ENCODE peak calls at places on chromosome 14, in five cellular contexts. Q is neuronal stem cell, S is H1, B is trophoblast cell, E is mesenchymal stem cell. R is an unnamed sample.

GRCh38 chr14:61179776-61180398 is 101.3 kb downstream of the TMEM30B start:
- DNase-seq in Q (no peak), S (no peak), B (no peak), E (peak), R (no peak)

GRCh38 chr14:37610945-37611523 is 15.6 kb downstream of the TTC6 start:
- DNase-seq in Q (no peak), S (no peak), B (no peak), E (no peak), R (no peak)

GRCh38 chr14:91269076-91269991 is 24.8 kb upstream of the GPR68 start:
- DNase-seq in Q (no peak), S (no peak), B (peak), E (no peak), R (no peak)

GRCh38 chr14:59301354-59301753 is 112.9 kb downstream of the DAAM1 start:
- DNase-seq in Q (no peak), S (no peak), B (no peak), E (no peak), R (no peak)

GRCh38 chr14:105475916-105476845 is 1.6 kb downstream of the CRIP2 start:
- DNase-seq in Q (no peak), S (no peak), B (peak), E (peak), R (peak)

GRCh38 chr14:68685419-68686211 is 107.3 kb downstream of the ZFP36L1 start:
- DNase-seq in Q (no peak), S (no peak), B (peak), E (peak), R (no peak)

GRCh38 chr14:105878554-105878953 is 352.2 kb downstream of the TMEM121 start:
- DNase-seq in Q (no peak), S (no peak), B (no peak), E (no peak), R (no peak)

GRCh38 chr14:92217956-92218355 is 96.2 kb downstream of the CPSF2 start:
- DNase-seq in Q (no peak), S (no peak), B (no peak), E (no peak), R (no peak)

GRCh38 chr14:38339704-38340103 is 83.8 kb upstream of the CLEC14A start:
- DNase-seq in Q (no peak), S (no peak), B (no peak), E (peak), R (no peak)

GRCh38 chr14:62914025-62914424 is 131.2 kb downstream of the KCNH5 start:
- DNase-seq in Q (no peak), S (no peak), B (no peak), E (peak), R (no peak)

GRCh38 chr14:100104006-100104352 is 38.8 kb downstream of the EVL start:
- DNase-seq in Q (no peak), S (no peak), B (no peak), E (no peak), R (no peak)

GRCh38 chr14:74571441-74571841 is 40.6 kb downstream of the LTBP2 start:
- DNase-seq in Q (no peak), S (no peak), B (no peak), E (peak), R (no peak)

GRCh38 chr14:57486767-57487379 is 6.8 kb downstream of the CCDC198 start:
- DNase-seq in Q (peak), S (no peak), B (peak), E (peak), R (no peak)

GRCh38 chr14:50830044-50830931 is 674 bp downstream of the NIN start:
- DNase-seq in Q (peak), S (peak), B (peak), E (peak), R (peak)

GRCh38 chr14:35378638-35379568 is 25.6 kb downstream of the NFKBIA start:
- DNase-seq in Q (no peak), S (no peak), B (peak), E (peak), R (no peak)

GRCh38 chr14:77212933-77213656 is 31.5 kb downstream of the TMEM63C start:
- DNase-seq in Q (peak), S (peak), B (peak), E (peak), R (peak)

GRCh38 chr14:72801381-72801812 is 92.5 kb downstream of the DPF3 start:
- DNase-seq in Q (no peak), S (no peak), B (peak), E (peak), R (no peak)

GRCh38 chr14:26394114-26394855 is 203.5 kb downstream of the NOVA1 start:
- DNase-seq in Q (peak), S (no peak), B (peak), E (peak), R (peak)

GRCh38 chr14:34711169-34711568 is 3.2 kb downstream of the CFL2 start:
- DNase-seq in Q (no peak), S (no peak), B (peak), E (peak), R (no peak)

GRCh38 chr14:75450381-75451276 is 22.8 kb downstream of the JDP2 start:
- DNase-seq in Q (no peak), S (no peak), B (no peak), E (no peak), R (no peak)

GRCh38 chr14:80543211-80543610 is 331.9 kb upstream of the DIO2 start:
- DNase-seq in Q (no peak), S (no peak), B (peak), E (no peak), R (no peak)

GRCh38 chr14:49915085-49915484 is 22.2 kb downstream of the ARF6 start:
- DNase-seq in Q (no peak), S (no peak), B (no peak), E (no peak), R (no peak)

GRCh38 chr14:21036746-21037145 is 2.1 kb upstream of the RNASE13 start:
- DNase-seq in Q (no peak), S (no peak), B (no peak), E (no peak), R (no peak)
- H2BK12ac ChIP-seq in Q (no peak), S (no peak), B (no peak), E (no peak), R (no peak)

GRCh38 chr14:20732477-20732876 is 13.2 kb upstream of the EDDM3A start:
- DNase-seq in Q (no peak), S (no peak), B (no peak), E (no peak), R (no peak)
- H2BK12ac ChIP-seq in Q (no peak), S (no peak), B (no peak), E (no peak), R (no peak)

GRCh38 chr14:23704890-23705289 is 68.7 kb downstream of the DHRS2 start:
- DNase-seq in Q (peak), S (no peak), B (peak), E (peak), R (no peak)
- H2BK12ac ChIP-seq in Q (no peak), S (no peak), B (no peak), E (no peak), R (no peak)

GRCh38 chr14:89366580-89367448 is 50.2 kb downstream of the FOXN3 start:
- DNase-seq in Q (no peak), S (peak), B (no peak), E (no peak), R (no peak)

GRCh38 chr14:89367449-89368120 is 49.4 kb downstream of the FOXN3 start:
- DNase-seq in Q (no peak), S (no peak), B (no peak), E (no peak), R (no peak)

GRCh38 chr14:89370781-89371180 is 46.3 kb downstream of the FOXN3 start:
- DNase-seq in Q (no peak), S (no peak), B (no peak), E (no peak), R (peak)

GRCh38 chr14:89369656-89370055 is 47.4 kb downstream of the FOXN3 start:
- DNase-seq in Q (no peak), S (no peak), B (no peak), E (no peak), R (peak)

DNA sequence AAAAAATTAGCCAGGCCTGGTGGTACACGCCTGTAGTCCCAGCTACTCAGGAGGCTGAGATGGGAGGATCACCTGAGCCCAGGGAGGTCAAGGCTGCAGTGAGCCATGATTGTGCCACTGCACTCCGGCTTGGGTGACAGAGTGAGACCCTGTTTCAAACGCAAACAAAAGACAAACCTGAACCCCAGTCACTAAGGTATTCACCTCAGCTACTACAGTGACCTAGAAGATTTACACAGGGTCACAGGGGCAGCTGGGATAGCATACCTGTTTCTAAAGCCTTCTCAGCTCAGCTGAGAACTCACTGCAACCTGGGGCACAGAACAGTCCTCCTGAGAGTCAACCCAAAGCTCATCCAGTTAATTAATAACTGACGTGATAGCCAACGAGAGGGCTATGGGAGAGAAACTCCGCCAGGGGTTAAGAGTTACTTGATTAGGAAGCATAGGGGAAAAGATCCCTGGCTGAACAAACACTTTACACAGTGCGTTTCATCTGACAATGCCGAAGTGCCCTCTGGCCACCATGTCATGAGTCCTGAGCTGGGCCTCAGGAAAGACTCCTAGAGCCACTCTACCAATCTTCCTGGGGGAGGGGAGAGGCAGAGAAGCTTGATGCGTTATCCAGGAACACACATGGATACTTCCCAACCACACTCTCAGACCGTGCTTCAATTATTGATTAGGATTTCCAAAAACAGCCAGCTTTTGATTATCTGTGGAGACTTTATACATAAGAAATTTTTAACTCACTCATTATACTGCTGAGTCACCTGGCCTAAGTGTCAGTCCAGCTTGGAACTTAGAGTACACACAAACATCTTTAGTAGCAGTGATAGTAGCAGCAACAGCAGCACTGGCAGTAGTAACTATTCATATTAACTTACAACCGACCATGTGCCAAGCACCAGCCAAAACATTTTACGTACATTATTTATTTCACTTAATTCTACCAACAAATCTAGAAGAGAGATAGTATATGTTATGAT is 48.2 kb downstream of the FOXN3 start:
- DNase-seq in Q (no peak), S (no peak), B (no peak), E (peak), R (no peak)
- H2BK12ac ChIP-seq in Q (no peak), S (peak), B (peak), E (no peak), R (no peak)

GRCh38 chr14:94754391-94754942 is 15.4 kb downstream of the GSC start:
- DNase-seq in Q (no peak), S (no peak), B (no peak), E (no peak), R (no peak)

GRCh38 chr14:94751956-94752355 is 18.0 kb downstream of the GSC start:
- DNase-seq in Q (no peak), S (no peak), B (no peak), E (no peak), R (no peak)

GRCh38 chr14:94752575-94752974 is 17.3 kb downstream of the GSC start:
- DNase-seq in Q (no peak), S (no peak), B (no peak), E (no peak), R (no peak)

GRCh38 chr14:94751321-94751720 is 18.6 kb downstream of the GSC start:
- DNase-seq in Q (no peak), S (no peak), B (no peak), E (no peak), R (no peak)

DNA sequence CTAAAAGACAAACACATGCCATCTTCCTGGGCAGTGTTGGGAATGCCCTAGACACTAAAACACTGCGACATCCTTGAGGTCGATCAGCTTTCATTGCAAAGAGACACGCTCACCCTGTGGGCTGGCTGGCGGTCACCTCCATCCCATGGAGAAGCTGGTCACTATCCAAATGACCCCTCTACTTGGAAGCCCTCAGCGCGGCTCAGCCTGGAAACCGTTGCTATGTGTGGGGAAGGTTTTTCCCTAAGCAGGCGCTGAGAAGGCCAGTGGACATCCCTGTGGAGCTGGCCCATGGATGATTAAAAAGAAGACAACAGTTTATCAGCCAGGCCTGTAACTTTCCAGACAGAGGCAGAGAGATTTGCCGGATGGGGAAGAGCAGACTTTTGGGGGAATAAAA is 16.8 kb downstream of the GSC start:
- DNase-seq in Q (no peak), S (no peak), B (no peak), E (no peak), R (no peak)
- H2BK12ac ChIP-seq in Q (no peak), S (no peak), B (no peak), E (no peak), R (no peak)

DNA sequence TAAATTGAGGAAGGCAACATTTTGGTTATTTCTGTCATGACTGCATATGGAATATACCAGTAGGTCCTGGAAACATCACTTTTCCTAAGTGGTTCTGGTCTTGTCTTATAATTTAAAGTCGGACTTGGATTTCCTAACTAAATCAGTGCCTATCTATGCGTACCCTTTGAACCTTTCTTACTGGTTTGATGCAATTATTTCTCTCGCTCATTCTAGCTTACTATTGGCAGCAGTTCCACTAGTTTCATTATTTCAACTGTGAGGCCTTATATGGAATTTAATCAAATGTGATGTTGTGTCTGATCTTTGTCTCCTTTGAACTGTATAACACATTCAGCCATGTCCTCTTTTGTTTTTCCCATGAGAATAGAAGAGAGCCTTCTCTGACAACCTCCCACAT is 47.9 kb downstream of the AKAP6 start:
- DNase-seq in Q (no peak), S (no peak), B (no peak), E (no peak), R (no peak)
- H2BK12ac ChIP-seq in Q (no peak), S (no peak), B (no peak), E (no peak), R (no peak)